ENCODE peak calls at places on chromosomes 2 and 18, in four cellular contexts. W is esophagus muscularis mucosa, G is astrocyte of the hippocampus, K is LoVo. B is an unnamed sample.

GRCh38 chr18:25029802-25030201 is 322.2 kb downstream of the ZNF521 start:
- DNase-seq in W (no peak), G (no peak), K (no peak), B (no peak)

GRCh38 chr2:227788556-227788955 is 25.1 kb upstream of the CCL20 start:
- DNase-seq in W (peak; percentile 84), G (peak; percentile 28), K (no peak), B (no peak)

GRCh38 chr18:10923225-10923624 is 226.1 kb downstream of the PIEZO2 start:
- DNase-seq in W (no peak), G (no peak), K (no peak), B (no peak)

GRCh38 chr18:25230658-25231326 is 121.2 kb downstream of the ZNF521 start:
- DNase-seq in W (peak; percentile 94), G (peak; percentile 88), K (no peak), B (peak; percentile 45)

GRCh38 chr2:40760071-40760666 is 308.3 kb upstream of the SLC8A1 start:
- DNase-seq in W (no peak), G (peak; percentile 68), K (no peak), B (peak; percentile 69)

GRCh38 chr2:163771596-163771995 is 35.8 kb upstream of the FIGN start:
- DNase-seq in W (no peak), G (peak; percentile 13), K (no peak), B (no peak)

GRCh38 chr2:101344173-101344572 is 35.7 kb upstream of the RNF149 start:
- DNase-seq in W (no peak), G (no peak), K (no peak), B (peak; percentile 32)

GRCh38 chr2:241082338-241083090 is 19.6 kb downstream of the MTERF4 start:
- DNase-seq in W (no peak), G (no peak), K (no peak), B (no peak)

B was measured in osteoblast.